ENCODE peak calls at places on chromosomes 16 and 17, in six cellular contexts. K is heart left ventricle, J is astrocyte of the spinal cord, M is Peyer's patch, U is endodermal cell, O is fibroblast of pulmonary artery. A is an unnamed sample.
A peak's percentile ranks its signal among the peaks of the same experiment; 100 is the strongest.

GRCh38 chr16:29814592-29814991 is 1.4 kb upstream of the PAGR1 start:
- DNase-seq in J (no peak), U (no peak), O (no peak), M (no peak), K (no peak), A (no peak)

GRCh38 chr16:88010343-88010970 is 59.2 kb downstream of the BANP start:
- DNase-seq in U (no peak), J (no peak), K (no peak), O (no peak), M (no peak), A (no peak)

GRCh38 chr16:1890701-1891035 is 18.7 kb upstream of the MEIOB start:
- DNase-seq in K (peak; percentile 7), M (no peak), O (no peak), U (no peak), J (no peak), A (no peak)

GRCh38 chr17:56908061-56908542 is 5.7 kb downstream of the TRIM25 start:
- DNase-seq in M (peak; percentile 75), U (no peak), O (no peak), J (no peak), K (peak; percentile 82), A (no peak)

GRCh38 chr17:65099941-65100315 is 37.2 kb upstream of the RGS9 start:
- DNase-seq in M (peak; percentile 62), O (peak; percentile 30), U (peak; percentile 75), J (peak; percentile 91), K (peak; percentile 70), A (peak; percentile 68)

GRCh38 chr16:88393034-88393433 is 10.3 kb downstream of the ZNF469 start:
- DNase-seq in M (no peak), K (peak; percentile 76), U (no peak), O (no peak), J (no peak), A (no peak)

GRCh38 chr16:12461201-12461600 is 342.5 kb downstream of the CPPED1 start:
- DNase-seq in M (no peak), K (no peak), O (peak; percentile 18), U (no peak), J (peak; percentile 41), A (no peak)

GRCh38 chr16:47877166-47877565 is 278.6 kb downstream of the ABCC12 start:
- DNase-seq in K (no peak), U (no peak), M (no peak), O (no peak), J (no peak), A (no peak)

GRCh38 chr17:68101992-68102758 is 66.6 kb downstream of the KPNA2 start:
- DNase-seq in K (no peak), M (peak; percentile 67), U (peak; percentile 67), J (peak; percentile 13), O (peak; percentile 10), A (peak; percentile 21)

GRCh38 chr16:637081-638018 is 1.2 kb upstream of the METTL26 start:
- DNase-seq in J (peak; percentile 90), U (peak; percentile 97), M (no peak), K (peak; percentile 95), O (peak; percentile 89), A (peak; percentile 91)

GRCh38 chr17:82083009-82083408 is 15.0 kb downstream of the FASN start:
- DNase-seq in J (no peak), K (no peak), U (no peak), M (no peak), O (no peak), A (no peak)

GRCh38 chr17:3766783-3767182 is 34.2 kb downstream of the ITGAE start:
- DNase-seq in U (no peak), J (no peak), K (no peak), M (no peak), O (no peak), A (no peak)

GRCh38 chr17:80265205-80266068 is 4.8 kb downstream of the RNF213 start:
- DNase-seq in U (peak; percentile 45), J (no peak), K (no peak), O (no peak), M (no peak), A (no peak)

GRCh38 chr16:426906-427249 is 1.4 kb downstream of the RAB11FIP3 start:
- DNase-seq in M (no peak), O (no peak), K (no peak), J (no peak), U (no peak), A (no peak)

GRCh38 chr17:82507631-82508175 is 11.8 kb upstream of the FOXK2 start:
- DNase-seq in U (no peak), M (no peak), K (no peak), O (no peak), J (no peak), A (peak; percentile 40)

GRCh38 chr16:24046442-24046841 is 209.7 kb upstream of the CACNG3 start:
- DNase-seq in K (no peak), O (no peak), M (no peak), U (peak; percentile 87), J (no peak), A (no peak)

GRCh38 chr16:70737377-70738082 is 51.7 kb upstream of the MTSS2 start:
- DNase-seq in K (peak; percentile 82), M (no peak), J (peak; percentile 94), O (peak; percentile 73), U (no peak), A (no peak)

GRCh38 chr17:66625321-66625767 is 209.6 kb upstream of the CACNG5 start:
- DNase-seq in K (no peak), U (no peak), O (peak; percentile 55), J (peak; percentile 41), M (no peak), A (peak; percentile 33)

GRCh38 chr16:72752004-72752695 is 295.8 kb downstream of the ZFHX3 start:
- DNase-seq in J (no peak), M (no peak), U (no peak), O (no peak), K (no peak), A (no peak)

GRCh38 chr16:19410435-19411153 is 7.1 kb upstream of the TMC5 start:
- DNase-seq in J (no peak), U (peak; percentile 91), K (no peak), M (peak; percentile 85), O (no peak), A (peak; percentile 41)

GRCh38 chr16:75559564-75560372 is 3.7 kb upstream of the TMEM231 start:
- DNase-seq in M (no peak), J (peak; percentile 33), K (no peak), O (peak; percentile 64), U (peak; percentile 59), A (peak; percentile 28)

GRCh38 chr16:75552951-75553350 is 3.1 kb downstream of the TMEM231 start:
- DNase-seq in O (no peak), K (no peak), M (no peak), J (no peak), U (no peak), A (no peak)

GRCh38 chr16:75559002-75559401 is 3.0 kb upstream of the TMEM231 start:
- DNase-seq in J (no peak), U (no peak), K (no peak), O (no peak), M (no peak), A (no peak)

GRCh38 chr16:75555707-75556512 is at the start of gene TMEM231:
- DNase-seq in U (peak; percentile 99), M (peak; percentile 97), J (peak; percentile 94), K (peak; percentile 98), O (peak; percentile 93), A (peak; percentile 94)

DNA sequence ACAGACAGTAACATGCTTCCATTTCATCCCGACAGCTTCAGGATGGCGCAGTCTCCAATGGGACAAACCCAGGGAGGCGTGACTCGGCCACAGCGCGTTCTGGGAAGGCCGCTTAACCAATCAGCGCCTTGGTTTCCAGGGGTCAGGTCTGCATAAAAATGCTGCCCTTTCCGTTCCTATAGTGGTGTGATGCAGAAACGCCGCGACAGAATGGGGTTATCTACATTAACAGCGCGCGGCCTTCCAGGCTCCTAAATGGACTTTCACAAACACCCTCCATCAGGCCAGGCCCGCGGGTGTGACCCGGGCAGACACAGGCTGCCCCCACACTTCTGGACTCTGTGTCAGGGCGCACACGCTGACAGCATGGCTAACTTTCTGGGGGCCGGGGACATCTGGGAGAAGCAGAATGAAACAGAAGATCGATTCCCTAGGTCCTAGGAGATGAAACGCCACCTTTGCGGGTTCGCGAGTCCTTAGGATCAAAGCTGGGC is 792 bp downstream of the TMEM231 start:
- DNase-seq in O (peak; percentile 92), U (peak; percentile 97), K (peak; percentile 88), M (peak; percentile 72), J (peak; percentile 86), A (peak; percentile 95)
- TF ChIP-seq CTCF in O (no peak), U (no peak), K (no peak), M (no peak), J (no peak), A (no peak)

GRCh38 chr16:76900285-76901263 is 290.4 kb upstream of the MON1B start:
- DNase-seq in K (no peak), U (no peak), M (no peak), O (no peak), J (no peak), A (no peak)
- TF ChIP-seq CTCF in K (no peak), U (no peak), M (no peak), O (no peak), J (no peak), A (no peak)

GRCh38 chr17:41917957-41918391 is 777 bp downstream of the ACLY start:
- DNase-seq in K (peak; percentile 79), U (peak; percentile 70), O (peak; percentile 39), J (peak; percentile 42), M (no peak), A (peak; percentile 39)
- TF ChIP-seq CTCF in K (no peak), U (peak; percentile 27), O (no peak), J (no peak), M (no peak), A (no peak)

GRCh38 chr17:75754378-75755204 is 10.4 kb downstream of the GALK1 start:
- DNase-seq in O (no peak), U (no peak), K (no peak), J (no peak), M (peak; percentile 48), A (no peak)
- TF ChIP-seq CTCF in O (no peak), U (no peak), K (no peak), J (no peak), M (no peak), A (no peak)

GRCh38 chr17:17741346-17742023 is 60.2 kb downstream of the RAI1 start:
- DNase-seq in O (peak; percentile 31), J (peak; percentile 49), U (peak; percentile 91), M (no peak), K (no peak), A (no peak)
- TF ChIP-seq CTCF in O (peak; percentile 22), J (peak; percentile 34), U (peak; percentile 56), M (no peak), K (peak; percentile 26), A (no peak)

GRCh38 chr17:74748529-74749261 is at the start of gene NHERF1:
- DNase-seq in K (peak; percentile 97), M (peak; percentile 97), U (peak; percentile 99), O (peak; percentile 87), J (peak; percentile 92), A (peak; percentile 94)
- TF ChIP-seq CTCF in K (peak; percentile 1), M (no peak), U (peak; percentile 60), O (no peak), J (peak; percentile 28), A (no peak)

GRCh38 chr16:78988361-78988992 is 612.1 kb downstream of the MAF start:
- DNase-seq in M (no peak), U (peak; percentile 76), O (no peak), K (no peak), J (no peak), A (no peak)
- TF ChIP-seq CTCF in M (no peak), U (peak; percentile 75), O (no peak), K (no peak), J (no peak), A (no peak)